ENCODE peak calls at places on chromosomes 11 and 22, in ten cellular contexts. Z is activated CD4-positive, alpha-beta T cell treated with anti-CD3 and anti-CD28 coated beads for 24 hours; V is BJ; S is GM04503; W is M059J; J is GM13976; M is GM23338; R is non-pigmented ciliary epithelial cell; H is stimulated activated CD4-positive, alpha-beta T cell treated with anti-CD3 and anti-CD28 coated beads, Interleukin-15, amount 100 ng/mL, for 24 hours; I is NCI-H2081. D is an unnamed sample.

GRCh38 chr22:35437038-35437437 is 37.1 kb downstream of the MCM5 start:
- DNase-seq in Z (no peak), V (no peak), S (no peak), W (peak; percentile 28), J (no peak), M (peak; percentile 83), R (no peak), H (peak; percentile 39), I (peak; percentile 8), D (no peak)

GRCh38 chr11:64870176-64870892 is 8.1 kb downstream of the EHD1 start:
- DNase-seq in Z (no peak), V (no peak), S (no peak), W (peak; percentile 72), J (peak; percentile 49), M (no peak), R (no peak), H (no peak), I (no peak), D (no peak)

GRCh38 chr11:47348859-47349258 is 3.6 kb downstream of the MYBPC3 start:
- DNase-seq in Z (no peak), V (no peak), S (no peak), W (peak; percentile 58), J (no peak), M (peak; percentile 42), R (no peak), H (no peak), I (peak; percentile 37), D (no peak)

GRCh38 chr11:130549393-130549999 is 101.1 kb downstream of the ADAMTS15 start:
- DNase-seq in Z (no peak), V (no peak), S (no peak), W (no peak), J (no peak), M (peak; percentile 27), R (no peak), H (no peak), I (no peak), D (no peak)

GRCh38 chr11:105673089-105673488 is 63.2 kb downstream of the GRIA4 start:
- DNase-seq in Z (no peak), V (no peak), S (no peak), W (peak; percentile 52), J (no peak), M (peak; percentile 90), R (peak; percentile 15), H (peak; percentile 14), I (no peak), D (no peak)

GRCh38 chr22:32728291-32728690 is 73.2 kb upstream of the TIMP3 start:
- DNase-seq in Z (no peak), V (no peak), S (no peak), W (no peak), J (no peak), M (no peak), R (no peak), H (no peak), I (no peak), D (no peak)

GRCh38 chr11:77269484-77270123 is 31.9 kb downstream of the GDPD4 start:
- DNase-seq in Z (no peak), V (no peak), S (no peak), W (no peak), J (no peak), M (no peak), R (no peak), H (no peak), I (no peak), D (no peak)

GRCh38 chr11:133530501-133530835 is 1.8 kb downstream of the OPCML start:
- DNase-seq in Z (no peak), V (no peak), S (no peak), W (no peak), J (no peak), M (peak; percentile 82), R (no peak), H (no peak), I (no peak), D (no peak)

GRCh38 chr11:36452231-36452630 is 57.8 kb downstream of the TRAF6 start:
- DNase-seq in Z (no peak), V (no peak), S (no peak), W (peak; percentile 90), J (no peak), M (no peak), R (no peak), H (peak; percentile 23), I (no peak), D (no peak)

GRCh38 chr11:111059726-111060125 is 185.8 kb upstream of the POU2AF2 start:
- DNase-seq in Z (no peak), V (no peak), S (no peak), W (peak; percentile 86), J (no peak), M (no peak), R (no peak), H (no peak), I (no peak), D (no peak)

GRCh38 chr11:128409476-128409875 is 177.9 kb downstream of the ETS1 start:
- DNase-seq in Z (no peak), V (no peak), S (no peak), W (peak; percentile 82), J (no peak), M (no peak), R (peak; percentile 82), H (no peak), I (no peak), D (peak; percentile 45)

GRCh38 chr11:23403210-23404185 is 543.2 kb upstream of the CCDC179 start:
- DNase-seq in Z (no peak), V (no peak), S (no peak), W (no peak), J (no peak), M (no peak), R (no peak), H (no peak), I (no peak), D (no peak)